ENCODE peak calls at places on chromosomes 5 and 9, in five cellular contexts. One of them, this sample, is unnamed.

GRCh38 chr5:81552844-81553569 is 159.1 kb upstream of the ACOT12 start:
- DNase-seq in HFFc6: no peak
- DNase-seq in T-helper 9 cell: no peak
- DNase-seq in AG09319: no peak
- DNase-seq in stimulated activated CD8-positive, alpha-beta memory T cell treated with anti-CD3 and anti-CD28 coated beads, Interleukin-15, amount 100 ng/mL, for 1 hour: no peak
- DNase-seq in this sample: no peak

GRCh38 chr9:29685531-29685930 is 2112.2 kb upstream of the C9orf72 start:
- DNase-seq in HFFc6: no peak
- DNase-seq in T-helper 9 cell: no peak
- DNase-seq in AG09319: no peak
- DNase-seq in stimulated activated CD8-positive, alpha-beta memory T cell treated with anti-CD3 and anti-CD28 coated beads, Interleukin-15, amount 100 ng/mL, for 1 hour: no peak
- DNase-seq in this sample: no peak

GRCh38 chr5:78905084-78905938 is 79.8 kb downstream of the ARSB start:
- DNase-seq in HFFc6: no peak
- DNase-seq in T-helper 9 cell: no peak
- DNase-seq in AG09319: no peak
- DNase-seq in stimulated activated CD8-positive, alpha-beta memory T cell treated with anti-CD3 and anti-CD28 coated beads, Interleukin-15, amount 100 ng/mL, for 1 hour: no peak
- DNase-seq in this sample: no peak

GRCh38 chr9:82284758-82285157 is 296.2 kb downstream of the SPATA31D1 start:
- DNase-seq in HFFc6: no peak
- DNase-seq in T-helper 9 cell: no peak
- DNase-seq in AG09319: no peak
- DNase-seq in stimulated activated CD8-positive, alpha-beta memory T cell treated with anti-CD3 and anti-CD28 coated beads, Interleukin-15, amount 100 ng/mL, for 1 hour: no peak
- DNase-seq in this sample: no peak

GRCh38 chr9:76107487-76107886 is 217.0 kb downstream of the PCSK5 start:
- DNase-seq in HFFc6: no peak
- DNase-seq in T-helper 9 cell: no peak
- DNase-seq in AG09319: no peak
- DNase-seq in stimulated activated CD8-positive, alpha-beta memory T cell treated with anti-CD3 and anti-CD28 coated beads, Interleukin-15, amount 100 ng/mL, for 1 hour: no peak
- DNase-seq in this sample: no peak

GRCh38 chr5:122493776-122494518 is 181.9 kb downstream of the SNCAIP start:
- DNase-seq in HFFc6: no peak
- DNase-seq in T-helper 9 cell: no peak
- DNase-seq in AG09319: no peak
- DNase-seq in stimulated activated CD8-positive, alpha-beta memory T cell treated with anti-CD3 and anti-CD28 coated beads, Interleukin-15, amount 100 ng/mL, for 1 hour: no peak
- DNase-seq in this sample: no peak

GRCh38 chr9:122904466-122904822 is 715 bp downstream of the RC3H2 start:
- DNase-seq in HFFc6: peak
- DNase-seq in T-helper 9 cell: no peak
- DNase-seq in AG09319: no peak
- DNase-seq in stimulated activated CD8-positive, alpha-beta memory T cell treated with anti-CD3 and anti-CD28 coated beads, Interleukin-15, amount 100 ng/mL, for 1 hour: no peak
- DNase-seq in this sample: no peak

GRCh38 chr9:71058660-71059059 is 62.8 kb downstream of the TRPM3 start:
- DNase-seq in HFFc6: no peak
- DNase-seq in T-helper 9 cell: no peak
- DNase-seq in AG09319: no peak
- DNase-seq in stimulated activated CD8-positive, alpha-beta memory T cell treated with anti-CD3 and anti-CD28 coated beads, Interleukin-15, amount 100 ng/mL, for 1 hour: no peak
- DNase-seq in this sample: no peak

GRCh38 chr5:58466939-58467338 is 7.1 kb upstream of the PLK2 start:
- DNase-seq in HFFc6: peak
- DNase-seq in T-helper 9 cell: no peak
- DNase-seq in AG09319: no peak
- DNase-seq in stimulated activated CD8-positive, alpha-beta memory T cell treated with anti-CD3 and anti-CD28 coated beads, Interleukin-15, amount 100 ng/mL, for 1 hour: no peak
- DNase-seq in this sample: no peak

This sample was measured in CMK.